ENCODE peak calls at places on chromosomes 11 and 22, in six cellular contexts. N, C, Z, W, F and R are unnamed samples.

GRCh38 chr11:75214843-75215242 is 25.7 kb upstream of the TPBGL start:
- DNase-seq in Z (no peak), F (no peak), N (no peak), C (no peak), W (no peak), R (no peak)

GRCh38 chr22:28986366-28986765 is 75.3 kb downstream of the C22orf31 start:
- DNase-seq in W (no peak), C (no peak), F (peak), N (peak), Z (no peak), R (peak)

GRCh38 chr11:31240340-31240904 is 129.1 kb downstream of the DCDC1 start:
- DNase-seq in F (peak), W (no peak), C (peak), Z (no peak), N (peak), R (peak)

GRCh38 chr11:86910592-86910991 is 44.6 kb downstream of the FZD4 start:
- DNase-seq in C (no peak), W (no peak), F (no peak), Z (no peak), N (no peak), R (no peak)

GRCh38 chr11:116984589-116984988 is 113.6 kb downstream of the SIK3 start:
- DNase-seq in N (peak), F (peak), W (no peak), Z (no peak), C (no peak), R (peak)

GRCh38 chr11:3169235-3169951 is 4.3 kb upstream of the OSBPL5 start:
- DNase-seq in C (no peak), F (peak), W (peak), Z (no peak), N (peak), R (peak)

GRCh38 chr22:50399751-50400331 is 56.7 kb downstream of the PPP6R2 start:
- DNase-seq in W (peak), Z (peak), F (peak), C (peak), N (no peak), R (peak)

GRCh38 chr11:46948378-46949131 is 12.0 kb downstream of the CSTPP1 start:
- DNase-seq in Z (no peak), N (peak), W (no peak), F (peak), C (no peak), R (peak)

GRCh38 chr22:17369553-17370035 is 334 bp downstream of the CECR2 start:
- DNase-seq in N (peak), W (no peak), F (no peak), Z (no peak), C (peak), R (no peak)

GRCh38 chr11:30328676-30329075 is 5.8 kb downstream of the ARL14EP start:
- DNase-seq in N (no peak), Z (no peak), C (no peak), F (no peak), W (no peak), R (no peak)

GRCh38 chr11:10778217-10778970 is 27.3 kb downstream of the CTR9 start:
- DNase-seq in W (peak), C (no peak), F (peak), N (peak), Z (no peak), R (peak)

GRCh38 chr11:61870429-61871039 is 20.8 kb downstream of the FADS3 start:
- DNase-seq in F (no peak), N (peak), W (no peak), C (no peak), Z (no peak), R (peak)

GRCh38 chr22:43343262-43343988 is at the start of gene SCUBE1:
- DNase-seq in N (no peak), W (peak), C (no peak), F (no peak), Z (peak), R (peak)

GRCh38 chr11:56705784-56706396 is 7.0 kb downstream of the OR9G1 start:
- DNase-seq in N (no peak), Z (no peak), F (no peak), C (no peak), W (no peak), R (no peak)

GRCh38 chr11:62721994-62722393 is 5.3 kb downstream of the HNRNPUL2 start:
- DNase-seq in W (no peak), Z (no peak), N (no peak), C (no peak), F (peak), R (peak)

GRCh38 chr11:128530119-128531091 is 57.0 kb downstream of the ETS1 start:
- DNase-seq in Z (no peak), C (no peak), N (peak), W (peak), F (peak), R (peak)

GRCh38 chr11:107988397-107989158 is 20.1 kb upstream of the CUL5 start:
- DNase-seq in N (no peak), Z (no peak), W (no peak), C (no peak), F (no peak), R (no peak)

GRCh38 chr11:129930306-129930705 is 34.9 kb upstream of the NFRKB start:
- DNase-seq in Z (no peak), W (no peak), F (peak), C (no peak), N (no peak), R (no peak)

GRCh38 chr11:35413568-35413967 is 5.8 kb downstream of the SLC1A2 start:
- DNase-seq in N (no peak), C (no peak), Z (no peak), F (no peak), W (no peak), R (no peak)

GRCh38 chr22:39913886-39914285 is 13.0 kb downstream of the GRAP2 start:
- DNase-seq in F (no peak), N (no peak), C (no peak), Z (no peak), W (no peak), R (peak)

GRCh38 chr11:47242596-47243192 is 5.9 kb downstream of the ACP2 start:
- DNase-seq in W (no peak), N (no peak), F (no peak), Z (no peak), C (no peak), R (no peak)

GRCh38 chr11:63602296-63602695 is 11.9 kb downstream of the PLAAT3 start:
- DNase-seq in N (peak), C (no peak), W (peak), Z (no peak), F (peak), R (peak)

GRCh38 chr22:44459041-44459440 is 39.0 kb downstream of the RTL6 start:
- DNase-seq in N (no peak), C (peak), Z (no peak), W (no peak), F (no peak), R (no peak)

GRCh38 chr11:6621711-6622211 is 2.5 kb upstream of the TPP1 start:
- DNase-seq in N (no peak), W (no peak), C (no peak), F (no peak), Z (no peak), R (no peak)

GRCh38 chr22:31556627-31557203 is 60.4 kb downstream of the SFI1 start:
- DNase-seq in F (peak), Z (no peak), W (no peak), N (peak), C (peak), R (peak)

GRCh38 chr11:77111277-77111676 is 8.6 kb downstream of the OMP start:
- DNase-seq in F (no peak), N (no peak), W (no peak), C (no peak), Z (no peak), R (peak)

GRCh38 chr22:32926600-32926999 is 125.1 kb downstream of the TIMP3 start:
- DNase-seq in W (no peak), C (peak), N (peak), F (peak), Z (no peak), R (peak)

GRCh38 chr22:26364066-26365015 is 64.7 kb upstream of the ASPHD2 start:
- DNase-seq in C (peak), F (peak), W (peak), N (peak), Z (peak), R (peak)

GRCh38 chr11:11036185-11037161 is 178.6 kb upstream of the ZBED5 start:
- DNase-seq in Z (no peak), N (peak), C (peak), F (peak), W (no peak), R (peak)

GRCh38 chr11:61472282-61472681 is 36.3 kb upstream of the LRRC10B start:
- DNase-seq in C (no peak), N (peak), W (peak), Z (peak), F (no peak), R (peak)

GRCh38 chr22:39690901-39691620 is 120.5 kb downstream of the CACNA1I start:
- DNase-seq in F (no peak), Z (no peak), N (no peak), C (no peak), W (no peak), R (no peak)

GRCh38 chr11:102205805-102206204 is 95.6 kb downstream of the YAP1 start:
- DNase-seq in Z (no peak), N (no peak), C (peak), W (no peak), F (no peak), R (no peak)

GRCh38 chr11:117941163-117941707 is 12.0 kb upstream of the TMPRSS13 start:
- DNase-seq in C (no peak), W (no peak), N (no peak), Z (peak), F (no peak), R (no peak)

GRCh38 chr11:28169816-28170215 is 61.6 kb downstream of the METTL15 start:
- DNase-seq in C (no peak), Z (no peak), F (peak), N (no peak), W (no peak), R (no peak)
- H3K4me3 ChIP-seq in C (no peak), Z (no peak), F (no peak), N (no peak), W (no peak), R (no peak)

GRCh38 chr11:123211981-123212380 is 16.9 kb upstream of the CLMP start:
- DNase-seq in Z (no peak), N (no peak), F (no peak), C (no peak), W (no peak), R (no peak)

GRCh38 chr11:123214396-123214795 is 19.3 kb upstream of the CLMP start:
- DNase-seq in N (no peak), F (no peak), C (no peak), W (no peak), Z (no peak), R (no peak)

GRCh38 chr11:123212406-123212805 is 17.4 kb upstream of the CLMP start:
- DNase-seq in W (no peak), Z (no peak), F (no peak), C (no peak), N (no peak), R (no peak)

GRCh38 chr11:123211134-123211879 is 16.3 kb upstream of the CLMP start:
- DNase-seq in W (no peak), F (no peak), Z (no peak), N (no peak), C (no peak), R (no peak)

DNA sequence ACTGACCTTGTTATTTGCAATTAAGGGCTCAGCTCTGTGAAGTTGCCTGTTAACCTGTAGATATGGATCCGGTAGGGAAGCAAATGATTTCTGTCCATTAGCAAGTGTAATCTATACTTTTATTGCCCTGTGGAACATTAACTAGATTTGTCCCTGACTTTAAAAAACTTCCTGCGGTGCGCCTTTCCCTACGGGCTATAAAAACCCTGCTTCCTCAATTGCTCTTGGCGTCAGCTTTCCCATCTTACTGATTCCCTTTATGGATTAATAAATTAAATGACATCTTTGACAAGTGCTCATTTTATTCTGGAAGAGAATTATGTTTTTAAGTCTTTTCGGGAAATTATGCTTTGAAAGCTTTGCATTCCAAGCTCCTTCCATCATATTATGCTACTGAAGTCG is 18.3 kb upstream of the CLMP start:
- DNase-seq in N (no peak), F (no peak), C (no peak), Z (no peak), W (no peak), R (no peak)
- H3K4me3 ChIP-seq in N (no peak), F (no peak), C (no peak), Z (no peak), W (no peak), R (no peak)

GRCh38 chr22:18947905-18948304 is 11.8 kb upstream of the PRODH start:
- DNase-seq in F (no peak), N (no peak), C (no peak), Z (no peak), W (peak), R (no peak)
- H3K4me3 ChIP-seq in F (no peak), N (no peak), C (no peak), Z (no peak), W (no peak), R (no peak)

GRCh38 chr22:19130959-19131684 is at the start of gene TSSK2:
- DNase-seq in W (no peak), F (no peak), N (no peak), C (no peak), Z (no peak), R (no peak)

GRCh38 chr22:19128946-19129727 is 2.0 kb upstream of the TSSK2 start:
- DNase-seq in W (no peak), C (no peak), F (no peak), Z (no peak), N (no peak), R (no peak)

GRCh38 chr22:19128009-19128401 is 3.1 kb upstream of the TSSK2 start:
- DNase-seq in W (no peak), N (no peak), F (no peak), C (no peak), Z (no peak), R (no peak)

GRCh38 chr22:19131685-19132015 is 542 bp downstream of the TSSK2 start:
- DNase-seq in N (no peak), Z (no peak), W (no peak), C (no peak), F (no peak), R (no peak)

GRCh38 chr22:19129871-19130270 is 1.2 kb upstream of the TSSK2 start:
- DNase-seq in F (no peak), W (no peak), N (no peak), C (no peak), Z (no peak), R (no peak)
- H3K4me3 ChIP-seq in F (no peak), W (no peak), N (no peak), C (no peak), Z (no peak), R (no peak)

GRCh38 chr11:65554842-65555395 is 3.2 kb downstream of the LTBP3 start:
- DNase-seq in F (no peak), N (no peak), Z (no peak), C (no peak), W (no peak), R (no peak)
- H3K4me3 ChIP-seq in F (no peak), N (no peak), Z (no peak), C (no peak), W (no peak), R (no peak)

GRCh38 chr11:847876-848275 is 5.2 kb downstream of the TSPAN4 start:
- DNase-seq in W (no peak), F (no peak), Z (no peak), N (no peak), C (no peak), R (no peak)

GRCh38 chr11:848988-849824 is 6.6 kb downstream of the TSPAN4 start:
- DNase-seq in Z (no peak), W (no peak), N (no peak), F (no peak), C (no peak), R (no peak)

GRCh38 chr11:848380-848931 is 5.8 kb downstream of the TSPAN4 start:
- DNase-seq in Z (no peak), C (peak), F (no peak), W (no peak), N (no peak), R (peak)

GRCh38 chr11:850777-851762 is 8.4 kb downstream of the TSPAN4 start:
- DNase-seq in W (no peak), N (no peak), F (no peak), C (no peak), Z (no peak), R (no peak)

DNA sequence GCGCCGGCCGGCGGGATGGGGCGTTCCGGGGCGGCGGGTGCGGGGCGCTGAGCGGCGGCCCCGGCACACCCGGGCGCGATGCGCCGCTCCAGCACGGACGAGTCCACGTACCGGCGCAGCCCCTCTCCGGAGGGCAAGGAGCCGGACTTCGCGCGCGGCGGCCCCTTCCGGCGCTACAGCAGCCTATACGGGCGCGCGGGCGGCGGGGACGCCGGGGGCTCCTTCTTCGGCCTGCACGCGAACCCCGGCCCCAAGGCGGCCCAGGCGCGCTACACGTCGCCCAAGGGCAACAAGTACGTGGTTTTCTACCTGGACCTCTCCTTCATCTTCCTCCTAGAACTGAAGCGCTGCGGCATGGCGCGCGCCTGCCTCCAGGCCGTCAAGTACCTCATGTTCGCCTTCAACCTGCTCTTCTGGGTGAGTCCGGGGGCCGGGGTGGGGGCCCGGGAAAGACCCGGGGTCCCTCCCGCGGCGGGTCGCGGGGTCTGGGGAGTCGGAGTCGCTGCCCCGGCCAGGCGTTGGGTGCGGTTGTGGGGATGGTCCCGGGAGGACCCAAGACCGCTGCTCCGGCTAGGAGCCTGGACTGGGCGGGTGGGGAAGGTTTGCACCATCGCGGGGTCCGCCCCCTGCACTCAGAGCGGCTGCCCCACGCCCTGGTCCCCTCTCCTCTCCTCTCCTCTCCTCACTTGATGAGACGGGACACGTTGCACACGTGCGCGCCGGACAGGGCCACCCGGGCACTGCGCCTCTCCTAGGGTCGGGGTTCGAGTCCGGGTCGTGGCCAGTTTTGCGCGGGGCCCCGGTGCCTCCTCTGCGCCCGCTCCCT is 7.5 kb downstream of the TSPAN4 start:
- DNase-seq in N (no peak), C (no peak), Z (no peak), F (no peak), W (no peak), R (no peak)
- H3K4me3 ChIP-seq in N (peak), C (no peak), Z (no peak), F (peak), W (peak), R (peak)

DNA sequence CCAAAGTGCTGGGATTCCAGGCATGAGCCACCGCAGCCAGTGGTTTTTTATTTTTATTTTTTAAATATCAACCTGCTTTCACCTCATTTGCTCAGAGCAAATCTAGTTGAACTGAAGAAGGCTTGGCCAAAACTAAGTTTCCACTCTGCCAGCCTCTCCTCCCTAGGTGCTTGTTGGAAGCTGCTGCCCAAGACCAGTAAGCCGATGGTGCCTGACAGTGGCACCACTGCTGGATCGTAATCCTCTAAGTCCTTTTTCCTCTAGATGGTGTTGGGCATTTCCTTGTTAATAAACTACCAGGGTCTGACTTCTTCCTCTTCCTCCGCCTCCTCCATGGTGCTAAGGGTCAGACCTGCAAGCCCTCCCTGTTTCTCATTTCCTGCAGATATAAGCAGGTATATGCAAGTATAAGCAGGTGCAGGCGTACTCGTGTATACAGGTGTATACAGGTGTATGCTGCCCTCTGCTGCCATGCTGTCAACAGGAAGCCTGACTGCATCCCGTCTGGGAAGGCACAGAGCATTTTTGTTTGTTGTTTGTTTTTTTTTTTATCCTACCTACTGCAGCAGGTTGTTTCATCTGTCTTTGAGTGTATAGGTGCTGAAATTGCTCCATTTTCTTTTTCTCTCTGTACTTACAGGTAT is 1.6 kb downstream of the NADSYN1 start:
- DNase-seq in N (no peak), C (peak), F (no peak), W (peak), Z (no peak), R (no peak)
- H3K4me3 ChIP-seq in N (no peak), C (peak), F (no peak), W (no peak), Z (no peak), R (no peak)